ENCODE peak calls at places on chromosomes 1 and 21, in five cellular contexts. H, T, P, E and B are unnamed samples.

GRCh38 chr1:66777846-66778245 is 23.2 kb downstream of the INSL5 start:
- DNase-seq in H (no peak), T (no peak), P (no peak), E (no peak), B (no peak)

GRCh38 chr1:30588311-30589073 is 134.9 kb downstream of the MATN1 start:
- DNase-seq in H (no peak), T (no peak), P (no peak), E (no peak), B (no peak)

GRCh38 chr1:31164291-31164690 is 75.4 kb downstream of the NKAIN1 start:
- DNase-seq in H (no peak), T (no peak), P (no peak), E (no peak), B (no peak)

GRCh38 chr1:212430416-212430815 is 2.3 kb upstream of the NENF start:
- DNase-seq in H (peak), T (no peak), P (no peak), E (no peak), B (no peak)

GRCh38 chr1:60547821-60548220 is 474.3 kb upstream of the C1orf87 start:
- DNase-seq in H (no peak), T (no peak), P (no peak), E (no peak), B (no peak)

GRCh38 chr1:51341876-51342496 is 11.6 kb upstream of the TTC39A start:
- DNase-seq in H (no peak), T (no peak), P (no peak), E (no peak), B (peak)

GRCh38 chr1:212542761-212543187 is 65.8 kb upstream of the ATF3 start:
- DNase-seq in H (no peak), T (no peak), P (no peak), E (no peak), B (no peak)

GRCh38 chr21:39641827-39642450 is 29.2 kb downstream of the B3GALT5 start:
- DNase-seq in H (no peak), T (no peak), P (no peak), E (no peak), B (no peak)

GRCh38 chr1:25568834-25569598 is 25.6 kb downstream of the LDLRAP1 start:
- DNase-seq in H (peak), T (no peak), P (no peak), E (no peak), B (no peak)

GRCh38 chr1:9850442-9851162 is 26.8 kb upstream of the CLSTN1 start:
- DNase-seq in H (no peak), T (no peak), P (no peak), E (no peak), B (no peak)

GRCh38 chr21:37356710-37357109 is 9.9 kb upstream of the DYRK1A start:
- DNase-seq in H (no peak), T (no peak), P (no peak), E (no peak), B (no peak)

GRCh38 chr1:203311368-203312301 is 6.3 kb downstream of the BTG2 start:
- DNase-seq in H (no peak), T (no peak), P (no peak), E (no peak), B (no peak)

GRCh38 chr1:16236091-16236494 is 890 bp downstream of the CPLANE2 start:
- DNase-seq in H (no peak), T (no peak), P (no peak), E (no peak), B (peak)

GRCh38 chr1:22806584-22806983 is 95.9 kb downstream of the EPHB2 start:
- DNase-seq in H (no peak), T (no peak), P (peak), E (no peak), B (no peak)

GRCh38 chr1:36793452-36793851 is 240.9 kb downstream of the GRIK3 start:
- DNase-seq in H (no peak), T (no peak), P (no peak), E (no peak), B (no peak)

GRCh38 chr1:153395776-153396175 is 4.9 kb upstream of the S100A8 start:
- DNase-seq in H (no peak), T (no peak), P (no peak), E (no peak), B (no peak)

GRCh38 chr1:33211972-33212371 is 30.1 kb upstream of the TRIM62 start:
- DNase-seq in H (no peak), T (no peak), P (no peak), E (no peak), B (no peak)

GRCh38 chr1:20430355-20431290 is 55.4 kb downstream of the CAMK2N1 start:
- DNase-seq in H (peak), T (peak), P (peak), E (peak), B (peak)

GRCh38 chr1:213988639-213989070 is 882 bp downstream of the PROX1 start:
- DNase-seq in H (no peak), T (no peak), P (peak), E (no peak), B (no peak)

GRCh38 chr1:233245191-233245765 is 50.2 kb downstream of the PCNX2 start:
- DNase-seq in H (no peak), T (no peak), P (no peak), E (no peak), B (no peak)

GRCh38 chr1:216807696-216808095 is 84.5 kb upstream of the ESRRG start:
- DNase-seq in H (no peak), T (no peak), P (no peak), E (no peak), B (no peak)

GRCh38 chr1:184747089-184747955 is 7.3 kb downstream of the EDEM3 start:
- DNase-seq in H (no peak), T (no peak), P (no peak), E (no peak), B (no peak)

GRCh38 chr1:228405979-228406265 is 713 bp downstream of the TRIM11 start:
- DNase-seq in H (no peak), T (no peak), P (no peak), E (no peak), B (no peak)

GRCh38 chr1:16017461-16018303 is at the start of gene HSPB7:
- DNase-seq in H (peak), T (no peak), P (no peak), E (no peak), B (no peak)

GRCh38 chr1:30414851-30415165 is 308.6 kb downstream of the MATN1 start:
- DNase-seq in H (no peak), T (peak), P (no peak), E (no peak), B (no peak)

GRCh38 chr1:202786804-202787203 is 21.4 kb downstream of the KDM5B start:
- DNase-seq in H (no peak), T (no peak), P (no peak), E (no peak), B (no peak)

GRCh38 chr1:51612349-51612982 is 4.4 kb upstream of the OSBPL9 start:
- DNase-seq in H (no peak), T (no peak), P (no peak), E (no peak), B (no peak)

GRCh38 chr1:16925635-16926490 is 4.1 kb downstream of the CROCC start:
- DNase-seq in H (no peak), T (no peak), P (no peak), E (no peak), B (no peak)

GRCh38 chr1:107548276-107548675 is 407.4 kb downstream of the NTNG1 start:
- DNase-seq in H (no peak), T (no peak), P (no peak), E (no peak), B (no peak)

GRCh38 chr1:35062518-35063196 is 16.5 kb upstream of the ZMYM1 start:
- DNase-seq in H (peak), T (no peak), P (no peak), E (no peak), B (no peak)

GRCh38 chr1:155316922-155317321 is 3.8 kb upstream of the RUSC1 start:
- DNase-seq in H (no peak), T (no peak), P (no peak), E (no peak), B (no peak)

GRCh38 chr1:35499652-35500176 is 57.5 kb downstream of the KIAA0319L start:
- DNase-seq in H (no peak), T (no peak), P (no peak), E (no peak), B (no peak)

GRCh38 chr1:24321150-24321549 is 2.0 kb downstream of the GRHL3 start:
- DNase-seq in H (no peak), T (no peak), P (no peak), E (no peak), B (no peak)

GRCh38 chr1:156475568-156476500 is 24.7 kb downstream of the MEF2D start:
- DNase-seq in H (peak), T (no peak), P (peak), E (no peak), B (no peak)

GRCh38 chr1:41891403-41891896 is 27.3 kb downstream of the HIVEP3 start:
- DNase-seq in H (no peak), T (peak), P (no peak), E (peak), B (peak)

GRCh38 chr1:70327306-70328076 is 27.0 kb downstream of the ANKRD13C start:
- DNase-seq in H (peak), T (no peak), P (no peak), E (no peak), B (no peak)

GRCh38 chr1:6743189-6744101 is 41.8 kb upstream of the CAMTA1 start:
- DNase-seq in H (peak), T (no peak), P (peak), E (no peak), B (peak)

GRCh38 chr1:226429051-226429461 is 21.2 kb upstream of the PARP1 start:
- DNase-seq in H (no peak), T (no peak), P (no peak), E (no peak), B (no peak)

GRCh38 chr1:50420283-50420682 is 3.0 kb downstream of the DMRTA2 start:
- DNase-seq in H (no peak), T (no peak), P (no peak), E (no peak), B (no peak)